ENCODE peak calls at places on chromosomes 13 and 19, in seven cellular contexts. B is HCT116; H is sigmoid colon; T is upper lobe of right lung; J is ovary; O is tibial nerve; X is CD8-positive, alpha-beta T cell. E is an unnamed sample.
A peak's percentile ranks its signal among the peaks of the same experiment; 100 is the strongest.

GRCh38 chr19:2495130-2495641 is 19.3 kb downstream of the GADD45B start:
- DNase-seq in J (peak; percentile 68), T (peak; percentile 94), X (no peak), H (peak; percentile 93), B (no peak), O (peak; percentile 59), E (no peak)

GRCh38 chr13:99686157-99686572 is 184.9 kb downstream of the TM9SF2 start:
- DNase-seq in T (no peak), O (no peak), J (no peak), X (no peak), H (no peak), B (no peak), E (no peak)

GRCh38 chr13:68727788-68728187 is 1379.8 kb upstream of the ATXN8OS start:
- DNase-seq in O (no peak), X (no peak), B (no peak), J (no peak), T (no peak), H (no peak), E (no peak)

GRCh38 chr13:24662195-24663088 is 17.8 kb upstream of the ATP12A start:
- DNase-seq in O (no peak), B (no peak), J (no peak), X (no peak), T (no peak), H (no peak), E (no peak)

GRCh38 chr13:113113846-113114271 is 8.3 kb downstream of the F7 start:
- DNase-seq in H (peak; percentile 33), X (no peak), O (no peak), J (no peak), T (peak; percentile 46), B (no peak), E (no peak)

GRCh38 chr19:55626350-55626749 is 2.0 kb upstream of the ZNF784 start:
- DNase-seq in J (no peak), T (no peak), H (no peak), X (peak; percentile 37), O (no peak), B (no peak), E (peak; percentile 48)

GRCh38 chr13:26184791-26185250 is 37.3 kb downstream of the RNF6 start:
- DNase-seq in O (peak; percentile 48), H (peak; percentile 76), B (peak; percentile 39), X (peak; percentile 65), T (no peak), J (peak; percentile 47), E (peak; percentile 40)

GRCh38 chr13:35731471-35731870 is 255.0 kb upstream of the MAB21L1 start:
- DNase-seq in O (no peak), B (no peak), X (no peak), J (no peak), H (no peak), T (no peak), E (no peak)

GRCh38 chr13:59259416-59260000 is 904.2 kb downstream of the DIAPH3 start:
- DNase-seq in O (no peak), X (no peak), B (no peak), J (no peak), T (no peak), H (no peak), E (no peak)

GRCh38 chr13:23081246-23081645 is 99.5 kb upstream of the SGCG start:
- DNase-seq in T (no peak), B (no peak), X (no peak), H (no peak), O (no peak), J (no peak), E (no peak)

GRCh38 chr13:99736541-99736940 is 235.0 kb downstream of the ZIC5 start:
- DNase-seq in J (no peak), O (no peak), B (no peak), X (no peak), H (no peak), T (no peak), E (no peak)

GRCh38 chr19:18951721-18952281 is 10.8 kb upstream of the HOMER3 start:
- DNase-seq in J (no peak), B (no peak), H (no peak), X (no peak), O (no peak), T (no peak), E (no peak)

GRCh38 chr19:7391218-7391670 is 42.5 kb downstream of the ARHGEF18 start:
- DNase-seq in O (no peak), J (no peak), T (no peak), X (no peak), H (no peak), B (peak; percentile 96), E (no peak)

GRCh38 chr19:15401397-15401710 is 17.4 kb downstream of the AKAP8L start:
- DNase-seq in J (no peak), B (no peak), O (no peak), X (no peak), H (no peak), T (no peak), E (no peak)

GRCh38 chr13:29435125-29435911 is 160.2 kb downstream of the SLC7A1 start:
- DNase-seq in X (no peak), T (no peak), J (peak; percentile 25), H (peak; percentile 88), O (peak; percentile 8), B (no peak), E (no peak)

GRCh38 chr19:17424743-17425365 is 5.0 kb downstream of the MVB12A start:
- DNase-seq in H (no peak), T (no peak), J (peak; percentile 64), O (no peak), B (no peak), X (no peak), E (no peak)

GRCh38 chr19:33248553-33248953 is 22.9 kb upstream of the SLC7A10 start:
- DNase-seq in T (no peak), H (no peak), X (no peak), J (no peak), B (no peak), O (no peak), E (no peak)

GRCh38 chr19:32224371-32225244 is 120.8 kb upstream of the ZNF507 start:
- DNase-seq in J (peak; percentile 49), T (peak; percentile 82), H (no peak), X (peak; percentile 44), B (no peak), O (peak; percentile 38), E (peak; percentile 49)

GRCh38 chr19:10290876-10291553 is 1.3 kb downstream of the ICAM5 start:
- DNase-seq in J (peak; percentile 47), O (no peak), T (peak; percentile 92), H (no peak), B (peak; percentile 50), X (no peak), E (no peak)

GRCh38 chr19:47719047-47719885 is 6.0 kb downstream of the EHD2 start:
- DNase-seq in O (peak; percentile 79), T (peak; percentile 80), J (peak; percentile 97), B (no peak), H (peak; percentile 99), X (no peak), E (no peak)

GRCh38 chr13:35470671-35471465 is 5.6 kb downstream of the MAB21L1 start:
- DNase-seq in T (no peak), X (no peak), O (peak; percentile 34), H (peak; percentile 67), J (peak; percentile 39), B (no peak), E (no peak)

GRCh38 chr13:106709509-106709908 is 141.6 kb upstream of the ARGLU1 start:
- DNase-seq in O (peak; percentile 39), X (no peak), T (no peak), J (no peak), B (no peak), H (no peak), E (no peak)

DNA sequence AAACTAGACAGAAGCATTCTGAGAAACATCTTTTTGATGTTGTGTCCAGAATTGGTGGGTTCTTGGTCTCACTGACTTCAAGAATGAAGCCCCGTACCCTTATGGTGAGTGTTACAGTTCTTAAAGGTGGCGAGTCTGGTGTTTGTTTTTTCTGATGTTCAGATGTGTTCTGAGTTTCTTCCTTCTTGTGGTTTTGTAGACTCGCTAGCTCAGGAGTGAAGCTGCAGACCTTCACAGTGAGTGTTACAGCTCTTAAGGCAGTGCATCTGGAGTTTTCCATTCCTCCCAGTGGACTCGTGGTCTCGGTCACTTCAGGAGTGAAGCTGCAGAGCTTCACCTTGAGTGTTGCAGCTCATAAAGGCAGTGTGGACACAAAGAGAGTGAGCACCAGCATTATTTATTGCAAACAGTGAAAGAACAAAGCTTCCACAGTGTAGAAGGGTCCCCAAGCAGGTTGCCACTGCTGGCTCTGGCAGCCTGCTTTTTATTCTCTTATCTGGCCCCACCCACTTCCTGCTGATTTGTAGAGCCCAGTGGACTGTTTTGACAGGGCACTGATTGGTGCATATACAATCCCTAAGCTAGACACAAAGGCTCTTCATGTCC is 1820.8 kb downstream of the UQCRFS1 start:
- DNase-seq in X (no peak), O (no peak), T (peak; percentile 22), H (no peak), J (no peak), B (no peak), E (no peak)
- H3K9me3 ChIP-seq in X (peaks cover 5% of the 10 kb centered on the region), O (peaks cover 56% of the 10 kb centered on the region), T (peaks cover 13% of the 10 kb centered on the region), H (peaks cover 4% of the 10 kb centered on the region), J (no peaks in the 10 kb centered on the region), B (peaks cover 21% of the 10 kb centered on the region), E (no peaks in the 10 kb centered on the region)

GRCh38 chr19:1138121-1138520 is 34.3 kb downstream of the GPX4 start:
- DNase-seq in T (no peak), J (no peak), O (no peak), H (no peak), X (no peak), B (no peak), E (no peak)

GRCh38 chr19:1134431-1134830 is 30.6 kb downstream of the GPX4 start:
- DNase-seq in J (no peak), H (no peak), T (no peak), X (no peak), O (no peak), B (no peak), E (no peak)

GRCh38 chr19:1136918-1137317 is 33.1 kb downstream of the GPX4 start:
- DNase-seq in J (no peak), X (no peak), T (no peak), O (no peak), B (no peak), H (no peak), E (no peak)

GRCh38 chr19:1135454-1135853 is 31.7 kb downstream of the GPX4 start:
- DNase-seq in O (no peak), B (no peak), H (no peak), X (no peak), T (no peak), J (no peak), E (no peak)

DNA sequence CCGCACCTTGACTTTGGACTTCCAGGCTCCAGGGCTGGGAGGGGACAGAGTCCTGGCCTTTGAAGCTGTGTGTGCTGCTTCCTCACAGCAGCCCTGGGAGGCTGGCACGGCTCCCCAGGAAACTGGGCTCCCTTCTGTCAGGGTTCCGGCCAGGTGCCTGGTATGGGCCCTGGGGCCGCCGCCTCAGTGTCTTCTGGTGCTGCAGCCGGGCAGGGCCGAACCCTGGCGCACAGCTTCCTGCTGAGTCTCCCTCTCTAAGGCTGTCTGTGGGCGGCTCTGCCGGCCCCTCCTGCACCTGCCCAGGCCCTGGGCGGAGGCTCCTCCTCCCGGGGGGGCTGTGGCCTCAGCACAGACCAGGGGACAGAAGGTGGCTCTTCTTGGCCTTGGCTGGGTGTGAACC is 32.4 kb downstream of the GPX4 start:
- DNase-seq in J (no peak), H (no peak), B (no peak), O (no peak), T (no peak), X (no peak), E (no peak)
- H3K9me3 ChIP-seq in J (no peaks in the 10 kb centered on the region), H (no peaks in the 10 kb centered on the region), B (no peaks in the 10 kb centered on the region), O (no peaks in the 10 kb centered on the region), T (no peaks in the 10 kb centered on the region), X (no peaks in the 10 kb centered on the region), E (no peaks in the 10 kb centered on the region)

GRCh38 chr19:23817519-23817918 is 58.8 kb upstream of the ZNF681 start:
- DNase-seq in O (no peak), H (no peak), T (no peak), B (peak; percentile 4), J (no peak), X (no peak), E (no peak)
- H3K9me3 ChIP-seq in O (peaks cover 50% of the 10 kb centered on the region), H (peaks cover 2% of the 10 kb centered on the region), T (peaks cover 6% of the 10 kb centered on the region), B (no peaks in the 10 kb centered on the region), J (no peaks in the 10 kb centered on the region), X (no peaks in the 10 kb centered on the region), E (peaks cover 4% of the 10 kb centered on the region)

GRCh38 chr19:57786286-57786685 is 16.8 kb downstream of the ZNF586 start:
- DNase-seq in X (no peak), J (no peak), B (no peak), T (no peak), H (no peak), O (no peak), E (no peak)
- H3K9me3 ChIP-seq in X (peaks cover 54% of the 10 kb centered on the region), J (peaks cover 4% of the 10 kb centered on the region), B (no peaks in the 10 kb centered on the region), T (peaks cover 16% of the 10 kb centered on the region), H (peaks cover 12% of the 10 kb centered on the region), O (peaks cover 98% of the 10 kb centered on the region), E (peaks cover 19% of the 10 kb centered on the region)

E was measured in T-helper 17 cell.